ENCODE peak calls at places on chromosomes 1 and 21, in six cellular contexts. One of them, this sample, is unnamed.

GRCh38 chr1:152189657-152190442 is 30.8 kb upstream of the RPTN start:
- DNase-seq in fibroblast of pulmonary artery: peak; percentile 75
- DNase-seq in AG10803: peak; percentile 60
- DNase-seq in CD4-positive, alpha-beta T cell: peak; percentile 37
- DNase-seq in pancreas: peak; percentile 44
- DNase-seq in A549: peak; percentile 70
- DNase-seq in this sample: peak; percentile 16

GRCh38 chr1:89125571-89126233 is at the start of gene GBP2:
- DNase-seq in pancreas: no peak
- DNase-seq in CD4-positive, alpha-beta T cell: no peak
- DNase-seq in fibroblast of pulmonary artery: peak; percentile 82
- DNase-seq in A549: peak; percentile 10
- DNase-seq in AG10803: peak; percentile 68
- DNase-seq in this sample: no peak

GRCh38 chr1:12344611-12345299 is 114.9 kb downstream of the VPS13D start:
- DNase-seq in fibroblast of pulmonary artery: no peak
- DNase-seq in pancreas: no peak
- DNase-seq in AG10803: no peak
- DNase-seq in CD4-positive, alpha-beta T cell: no peak
- DNase-seq in A549: no peak
- DNase-seq in this sample: no peak

GRCh38 chr1:86409416-86410021 is 13.4 kb upstream of the ODF2L start:
- DNase-seq in AG10803: peak; percentile 58
- DNase-seq in CD4-positive, alpha-beta T cell: no peak
- DNase-seq in fibroblast of pulmonary artery: no peak
- DNase-seq in pancreas: no peak
- DNase-seq in A549: no peak
- DNase-seq in this sample: no peak

GRCh38 chr1:246794261-246795093 is 70.3 kb downstream of the SCCPDH start:
- DNase-seq in pancreas: no peak
- DNase-seq in AG10803: peak; percentile 60
- DNase-seq in fibroblast of pulmonary artery: no peak
- DNase-seq in CD4-positive, alpha-beta T cell: no peak
- DNase-seq in A549: no peak
- DNase-seq in this sample: peak; percentile 28

GRCh38 chr1:153888518-153888917 is 34.3 kb downstream of the GATAD2B start:
- DNase-seq in CD4-positive, alpha-beta T cell: no peak
- DNase-seq in fibroblast of pulmonary artery: peak; percentile 22
- DNase-seq in pancreas: no peak
- DNase-seq in AG10803: no peak
- DNase-seq in A549: no peak
- DNase-seq in this sample: no peak

GRCh38 chr21:43956667-43957030 is 55.5 kb upstream of the TRAPPC10 start:
- DNase-seq in pancreas: no peak
- DNase-seq in AG10803: no peak
- DNase-seq in fibroblast of pulmonary artery: peak; percentile 45
- DNase-seq in CD4-positive, alpha-beta T cell: no peak
- DNase-seq in A549: no peak
- DNase-seq in this sample: no peak

GRCh38 chr1:9289724-9290493 is 2.8 kb upstream of the SPSB1 start:
- DNase-seq in fibroblast of pulmonary artery: peak; percentile 95
- DNase-seq in A549: peak; percentile 41
- DNase-seq in pancreas: no peak
- DNase-seq in CD4-positive, alpha-beta T cell: no peak
- DNase-seq in AG10803: peak; percentile 93
- DNase-seq in this sample: no peak

GRCh38 chr1:202806845-202807366 is 1.3 kb downstream of the KDM5B start:
- DNase-seq in pancreas: peak; percentile 33
- DNase-seq in A549: no peak
- DNase-seq in fibroblast of pulmonary artery: no peak
- DNase-seq in CD4-positive, alpha-beta T cell: no peak
- DNase-seq in AG10803: no peak
- DNase-seq in this sample: peak; percentile 49

GRCh38 chr21:25639167-25639921 is at the start of gene JAM2:
- DNase-seq in fibroblast of pulmonary artery: peak; percentile 6
- DNase-seq in CD4-positive, alpha-beta T cell: peak; percentile 21
- DNase-seq in AG10803: peak; percentile 9
- DNase-seq in A549: no peak
- DNase-seq in pancreas: peak; percentile 27
- DNase-seq in this sample: peak; percentile 73

GRCh38 chr1:233295775-233296322 is 324 bp upstream of the PCNX2 start:
- DNase-seq in fibroblast of pulmonary artery: no peak
- DNase-seq in pancreas: no peak
- DNase-seq in CD4-positive, alpha-beta T cell: no peak
- DNase-seq in AG10803: peak; percentile 47
- DNase-seq in A549: no peak
- DNase-seq in this sample: no peak

GRCh38 chr21:26385721-26386120 is 187.4 kb downstream of the CYYR1 start:
- DNase-seq in CD4-positive, alpha-beta T cell: no peak
- DNase-seq in AG10803: peak; percentile 80
- DNase-seq in A549: no peak
- DNase-seq in fibroblast of pulmonary artery: peak; percentile 33
- DNase-seq in pancreas: no peak
- DNase-seq in this sample: no peak

GRCh38 chr1:19483261-19483660 is 2.1 kb downstream of the CAPZB start:
- DNase-seq in CD4-positive, alpha-beta T cell: peak; percentile 29
- DNase-seq in A549: no peak
- DNase-seq in AG10803: no peak
- DNase-seq in pancreas: no peak
- DNase-seq in fibroblast of pulmonary artery: no peak
- DNase-seq in this sample: no peak

GRCh38 chr1:119384591-119384990 is 16.0 kb downstream of the HAO2 start:
- DNase-seq in CD4-positive, alpha-beta T cell: no peak
- DNase-seq in fibroblast of pulmonary artery: no peak
- DNase-seq in A549: no peak
- DNase-seq in AG10803: no peak
- DNase-seq in pancreas: no peak
- DNase-seq in this sample: no peak

GRCh38 chr1:51941528-51941927 is 49.0 kb downstream of the RAB3B start:
- DNase-seq in CD4-positive, alpha-beta T cell: no peak
- DNase-seq in AG10803: peak; percentile 15
- DNase-seq in A549: no peak
- DNase-seq in pancreas: no peak
- DNase-seq in fibroblast of pulmonary artery: no peak
- DNase-seq in this sample: no peak

DNA sequence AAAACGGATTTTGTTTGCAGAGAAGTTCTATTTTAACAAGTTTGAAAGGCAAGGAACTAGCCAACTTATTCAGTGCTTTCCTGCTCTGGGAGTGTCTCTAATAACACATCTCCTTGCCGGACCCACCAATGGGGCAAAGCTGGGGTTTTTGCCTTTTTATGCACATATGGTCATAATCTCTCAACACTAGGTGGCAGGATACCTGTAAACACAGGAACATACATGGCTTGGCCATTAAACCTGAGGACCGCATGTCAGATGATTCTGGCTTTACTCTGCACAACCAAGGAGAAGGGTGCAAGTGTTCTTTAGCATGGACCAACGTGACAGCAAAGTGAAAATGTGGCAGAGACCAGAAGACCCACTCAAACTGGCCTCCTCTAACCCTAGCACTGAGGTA is 4.9 kb downstream of the TMEM9 start:
- DNase-seq in fibroblast of pulmonary artery: peak; percentile 55
- DNase-seq in pancreas: no peak
- DNase-seq in AG10803: peak; percentile 19
- DNase-seq in A549: peak; percentile 85
- DNase-seq in CD4-positive, alpha-beta T cell: no peak
- DNase-seq in this sample: no peak
- TF ChIP-seq CTCF in fibroblast of pulmonary artery: peak; percentile 45
- TF ChIP-seq CTCF in pancreas: peak; percentile 37
- TF ChIP-seq CTCF in AG10803: peak; percentile 39
- TF ChIP-seq CTCF in A549: peak; percentile 78
- TF ChIP-seq CTCF in CD4-positive, alpha-beta T cell: peak; percentile 62
- TF ChIP-seq CTCF in this sample: no peak

DNA sequence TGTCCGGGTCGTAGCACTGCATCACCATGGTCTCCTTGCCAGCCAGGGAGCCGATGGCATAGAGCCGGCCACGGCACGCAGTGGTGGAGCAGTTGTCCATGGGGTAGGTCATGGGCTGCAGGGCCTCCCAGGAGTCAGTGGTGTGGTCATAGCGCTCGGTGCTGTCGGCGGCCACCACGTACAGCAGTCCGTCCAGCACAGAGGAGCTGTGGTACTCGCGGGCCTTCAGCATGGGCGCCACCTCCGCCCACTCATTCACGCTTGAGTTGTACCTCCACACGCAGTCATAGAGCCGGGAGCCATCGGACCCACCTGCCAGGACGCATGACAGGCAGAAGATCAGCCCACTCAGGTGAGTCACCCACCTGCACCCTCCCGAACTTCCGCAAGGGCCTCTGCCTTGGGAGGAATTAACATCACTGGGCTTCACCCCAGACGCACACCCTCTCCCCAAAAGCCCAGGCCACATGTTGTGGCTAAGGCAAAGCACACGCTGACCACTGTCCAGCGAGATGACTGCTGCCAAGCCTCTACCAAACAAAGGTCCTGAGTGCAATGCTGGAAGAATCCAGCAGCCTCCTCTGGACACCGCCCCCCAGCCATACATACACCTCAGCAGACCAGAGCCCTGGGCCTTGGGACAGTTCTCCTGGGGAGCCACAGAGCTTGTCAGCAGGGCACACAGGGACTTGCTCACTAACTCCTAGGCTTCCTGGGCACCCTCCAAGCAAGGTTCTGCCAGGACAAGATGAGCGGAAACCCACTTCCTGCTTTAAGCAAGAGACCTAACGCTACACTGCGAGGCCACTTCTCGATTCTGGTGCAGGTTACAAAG is 3.3 kb downstream of the KLHL21 start:
- DNase-seq in CD4-positive, alpha-beta T cell: peak; percentile 42
- DNase-seq in AG10803: peak; percentile 50
- DNase-seq in pancreas: no peak
- DNase-seq in A549: no peak
- DNase-seq in fibroblast of pulmonary artery: no peak
- DNase-seq in this sample: no peak
- TF ChIP-seq CTCF in CD4-positive, alpha-beta T cell: no peak
- TF ChIP-seq CTCF in AG10803: no peak
- TF ChIP-seq CTCF in pancreas: no peak
- TF ChIP-seq CTCF in A549: no peak
- TF ChIP-seq CTCF in fibroblast of pulmonary artery: no peak
- TF ChIP-seq CTCF in this sample: no peak

DNA sequence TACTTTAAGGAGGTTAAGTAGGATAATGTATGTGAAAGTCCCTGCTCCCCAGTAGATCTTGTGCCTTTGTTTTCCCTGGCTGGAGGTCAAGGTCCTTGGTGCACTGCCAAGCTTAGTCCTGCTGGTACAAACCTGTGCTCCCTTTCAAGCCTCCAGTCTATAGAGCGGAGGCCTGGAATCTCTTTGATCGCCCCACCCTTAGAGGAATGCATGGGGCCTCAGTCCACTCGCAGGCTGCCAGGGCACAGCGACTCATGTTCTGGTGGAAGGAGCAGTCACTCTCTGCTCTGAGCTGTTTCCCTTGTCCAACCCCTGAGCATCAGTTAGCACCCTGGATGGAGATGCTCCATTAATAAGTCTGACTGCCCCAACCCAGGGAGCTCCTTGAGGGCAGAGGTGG is 121.8 kb downstream of the HMGB4 start:
- DNase-seq in A549: no peak
- DNase-seq in pancreas: no peak
- DNase-seq in AG10803: peak; percentile 64
- DNase-seq in fibroblast of pulmonary artery: no peak
- DNase-seq in CD4-positive, alpha-beta T cell: no peak
- DNase-seq in this sample: no peak
- TF ChIP-seq CTCF in A549: no peak
- TF ChIP-seq CTCF in pancreas: no peak
- TF ChIP-seq CTCF in AG10803: no peak
- TF ChIP-seq CTCF in fibroblast of pulmonary artery: no peak
- TF ChIP-seq CTCF in CD4-positive, alpha-beta T cell: no peak
- TF ChIP-seq CTCF in this sample: no peak

GRCh38 chr1:50275564-50275963 is 147.7 kb downstream of the DMRTA2 start:
- DNase-seq in fibroblast of pulmonary artery: no peak
- DNase-seq in A549: no peak
- DNase-seq in AG10803: no peak
- DNase-seq in pancreas: no peak
- DNase-seq in CD4-positive, alpha-beta T cell: no peak
- DNase-seq in this sample: peak; percentile 23

GRCh38 chr1:50271337-50271736 is 151.9 kb downstream of the DMRTA2 start:
- DNase-seq in CD4-positive, alpha-beta T cell: no peak
- DNase-seq in fibroblast of pulmonary artery: no peak
- DNase-seq in AG10803: no peak
- DNase-seq in pancreas: no peak
- DNase-seq in A549: no peak
- DNase-seq in this sample: no peak

GRCh38 chr1:50272923-50273322 is 150.3 kb downstream of the DMRTA2 start:
- DNase-seq in AG10803: no peak
- DNase-seq in pancreas: no peak
- DNase-seq in fibroblast of pulmonary artery: no peak
- DNase-seq in CD4-positive, alpha-beta T cell: no peak
- DNase-seq in A549: no peak
- DNase-seq in this sample: no peak

GRCh38 chr1:50270926-50271325 is 152.3 kb downstream of the DMRTA2 start:
- DNase-seq in pancreas: no peak
- DNase-seq in A549: no peak
- DNase-seq in CD4-positive, alpha-beta T cell: no peak
- DNase-seq in fibroblast of pulmonary artery: no peak
- DNase-seq in AG10803: no peak
- DNase-seq in this sample: no peak

GRCh38 chr1:50271968-50272578 is 151.2 kb downstream of the DMRTA2 start:
- DNase-seq in pancreas: peak; percentile 30
- DNase-seq in AG10803: peak; percentile 13
- DNase-seq in A549: peak; percentile 39
- DNase-seq in fibroblast of pulmonary artery: no peak
- DNase-seq in CD4-positive, alpha-beta T cell: no peak
- DNase-seq in this sample: peak; percentile 26
- TF ChIP-seq CTCF in pancreas: peak; percentile 46
- TF ChIP-seq CTCF in AG10803: peak; percentile 66
- TF ChIP-seq CTCF in A549: peak; percentile 42
- TF ChIP-seq CTCF in fibroblast of pulmonary artery: peak; percentile 31
- TF ChIP-seq CTCF in CD4-positive, alpha-beta T cell: no peak
- TF ChIP-seq CTCF in this sample: peak; percentile 27

GRCh38 chr1:167634435-167634834 is 4.4 kb downstream of the RCSD1 start:
- DNase-seq in fibroblast of pulmonary artery: no peak
- DNase-seq in A549: no peak
- DNase-seq in pancreas: no peak
- DNase-seq in CD4-positive, alpha-beta T cell: no peak
- DNase-seq in AG10803: no peak
- DNase-seq in this sample: no peak
- TF ChIP-seq CTCF in fibroblast of pulmonary artery: no peak
- TF ChIP-seq CTCF in A549: no peak
- TF ChIP-seq CTCF in pancreas: no peak
- TF ChIP-seq CTCF in CD4-positive, alpha-beta T cell: no peak
- TF ChIP-seq CTCF in AG10803: no peak
- TF ChIP-seq CTCF in this sample: no peak

DNA sequence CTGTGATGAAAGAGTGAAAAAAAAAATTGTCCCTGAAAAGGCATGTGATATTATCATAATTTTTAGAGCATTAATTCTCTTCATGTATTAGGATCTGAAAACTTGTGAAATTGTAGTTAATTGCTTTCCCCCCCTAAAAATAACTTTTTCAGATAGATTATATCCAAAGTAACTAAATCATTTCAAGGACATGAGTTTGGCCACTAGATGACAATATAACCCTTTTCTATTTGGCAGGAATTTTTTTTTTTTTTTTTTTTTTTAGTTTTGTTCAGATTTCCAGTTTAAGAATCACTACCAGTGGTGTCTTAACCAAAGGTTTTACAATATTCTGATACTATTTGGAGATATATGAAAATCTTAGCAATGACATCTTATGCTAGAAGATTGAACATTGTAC is 370.8 kb downstream of the AMY1C start:
- DNase-seq in AG10803: no peak
- DNase-seq in fibroblast of pulmonary artery: no peak
- DNase-seq in CD4-positive, alpha-beta T cell: no peak
- DNase-seq in pancreas: no peak
- DNase-seq in A549: no peak
- DNase-seq in this sample: no peak
- TF ChIP-seq CTCF in AG10803: no peak
- TF ChIP-seq CTCF in fibroblast of pulmonary artery: no peak
- TF ChIP-seq CTCF in CD4-positive, alpha-beta T cell: no peak
- TF ChIP-seq CTCF in pancreas: no peak
- TF ChIP-seq CTCF in A549: no peak
- TF ChIP-seq CTCF in this sample: peak; percentile 26

GRCh38 chr1:207672525-207673130 is 27.7 kb downstream of the CR1L start:
- DNase-seq in CD4-positive, alpha-beta T cell: no peak
- DNase-seq in fibroblast of pulmonary artery: peak; percentile 37
- DNase-seq in A549: peak; percentile 27
- DNase-seq in pancreas: no peak
- DNase-seq in AG10803: peak; percentile 49
- DNase-seq in this sample: no peak
- TF ChIP-seq CTCF in CD4-positive, alpha-beta T cell: no peak
- TF ChIP-seq CTCF in fibroblast of pulmonary artery: peak; percentile 37
- TF ChIP-seq CTCF in A549: peak; percentile 54
- TF ChIP-seq CTCF in pancreas: peak; percentile 13
- TF ChIP-seq CTCF in AG10803: peak; percentile 49
- TF ChIP-seq CTCF in this sample: peak; percentile 51